ENCODE peak calls at places on chromosomes 4 and X, in nine cellular contexts. M is spleen, A is Peyer's patch, C is ovary, P is body of pancreas, D is prostate gland, I is testis, J is vagina, K is esophagus squamous epithelium. U is an unnamed sample.
A peak's percentile ranks its signal among the peaks of the same experiment; 100 is the strongest.

GRCh38 chrX:102858826-102859627 is 78.0 kb upstream of the RAB40AL start:
- DNase-seq in M (no peak), A (no peak), C (no peak), P (no peak), D (no peak), I (no peak), J (no peak), K (no peak), U (no peak)

GRCh38 chr4:19047481-19047880 is 1025.9 kb upstream of the LCORL start:
- DNase-seq in M (no peak), A (no peak), C (no peak), P (no peak), D (no peak), I (no peak), J (no peak), K (no peak), U (no peak)

GRCh38 chr4:168071304-168071703 is 21.0 kb upstream of the ANXA10 start:
- DNase-seq in M (no peak), A (no peak), C (no peak), P (no peak), D (no peak), I (no peak), J (no peak), K (no peak), U (no peak)

GRCh38 chr4:20248155-20248558 is 3.5 kb upstream of the SLIT2 start:
- DNase-seq in M (no peak), A (no peak), C (no peak), P (no peak), D (no peak), I (no peak), J (no peak), K (no peak), U (no peak)

GRCh38 chrX:67317725-67318124 is 226.1 kb upstream of the AR start:
- DNase-seq in M (no peak), A (no peak), C (no peak), P (no peak), D (no peak), I (no peak), J (no peak), K (no peak), U (no peak)

GRCh38 chr4:86334020-86334750 is 25.7 kb downstream of the MAPK10 start:
- DNase-seq in M (no peak), A (no peak), C (no peak), P (no peak), D (no peak), I (no peak), J (no peak), K (no peak), U (peak; percentile 11)

GRCh38 chr4:113636877-113637276 is 124.7 kb downstream of the CAMK2D start:
- DNase-seq in M (peak; percentile 75), A (peak; percentile 31), C (no peak), P (no peak), D (no peak), I (no peak), J (no peak), K (no peak), U (no peak)

GRCh38 chrX:2965965-2966364 is 36.8 kb upstream of the ARSD start:
- DNase-seq in M (no peak), A (no peak), C (no peak), P (no peak), D (no peak), I (no peak), J (no peak), K (no peak), U (no peak)

GRCh38 chr4:18020145-18020670 is 1.3 kb downstream of the LCORL start:
- DNase-seq in M (no peak), A (peak; percentile 21), C (no peak), P (no peak), D (peak; percentile 10), I (peak; percentile 25), J (no peak), K (no peak), U (peak; percentile 34)

GRCh38 chr4:19961092-19961491 is 290.6 kb upstream of the SLIT2 start:
- DNase-seq in M (no peak), A (no peak), C (no peak), P (no peak), D (no peak), I (no peak), J (no peak), K (no peak), U (no peak)

GRCh38 chrX:2548731-2549423 is 48.1 kb upstream of the DHRSX start:
- DNase-seq in M (no peak), A (no peak), C (no peak), P (no peak), D (no peak), I (no peak), J (no peak), K (no peak), U (no peak)

GRCh38 chr4:183971938-183972490 is 66.9 kb downstream of the STOX2 start:
- DNase-seq in M (no peak), A (no peak), C (no peak), P (no peak), D (no peak), I (no peak), J (no peak), K (no peak), U (no peak)

GRCh38 chr4:112717856-112718255 is 80.9 kb downstream of the LARP7 start:
- DNase-seq in M (no peak), A (no peak), C (no peak), P (no peak), D (no peak), I (no peak), J (no peak), K (no peak), U (no peak)

GRCh38 chrX:37959212-37960021 is 46.9 kb upstream of the SYTL5 start:
- DNase-seq in M (no peak), A (no peak), C (no peak), P (no peak), D (no peak), I (no peak), J (no peak), K (no peak), U (no peak)

GRCh38 chr4:98519268-98519993 is 139.0 kb downstream of the TSPAN5 start:
- DNase-seq in M (no peak), A (no peak), C (peak; percentile 60), P (no peak), D (no peak), I (peak; percentile 70), J (no peak), K (no peak), U (no peak)

GRCh38 chr4:86398187-86398586 is 38.3 kb upstream of the MAPK10 start:
- DNase-seq in M (no peak), A (no peak), C (no peak), P (no peak), D (no peak), I (no peak), J (no peak), K (no peak), U (no peak)

GRCh38 chr4:140976768-140977167 is 156.5 kb downstream of the RNF150 start:
- DNase-seq in M (no peak), A (no peak), C (no peak), P (no peak), D (no peak), I (no peak), J (no peak), K (no peak), U (no peak)

DNA sequence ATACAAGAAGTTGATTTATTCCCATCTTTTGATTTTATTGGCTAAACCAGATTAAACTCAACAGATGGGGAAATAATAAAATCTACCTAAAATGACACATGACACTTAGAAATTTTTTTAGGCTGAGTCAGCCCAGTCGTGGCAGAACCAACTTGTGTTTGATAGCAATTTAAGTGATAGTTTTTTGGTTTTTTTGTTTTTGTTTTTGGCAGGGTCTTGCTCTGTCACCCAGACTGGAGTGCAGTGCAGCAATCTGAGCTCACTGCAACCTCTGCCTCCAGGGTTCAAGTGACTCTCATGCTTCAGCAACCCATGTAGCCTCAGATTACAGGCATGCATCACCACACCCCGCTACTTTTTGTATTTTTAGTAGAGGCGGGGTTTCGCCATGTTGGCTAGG is 370.3 kb upstream of the NOCT start:
- DNase-seq in M (no peak), A (no peak), C (no peak), P (no peak), D (no peak), I (no peak), J (no peak), K (no peak), U (peak; percentile 73)
- TF ChIP-seq CTCF in M (no peak), A (no peak), C (no peak), P (no peak), D (no peak), I (no peak), J (no peak), K (no peak), U (no peak)

DNA sequence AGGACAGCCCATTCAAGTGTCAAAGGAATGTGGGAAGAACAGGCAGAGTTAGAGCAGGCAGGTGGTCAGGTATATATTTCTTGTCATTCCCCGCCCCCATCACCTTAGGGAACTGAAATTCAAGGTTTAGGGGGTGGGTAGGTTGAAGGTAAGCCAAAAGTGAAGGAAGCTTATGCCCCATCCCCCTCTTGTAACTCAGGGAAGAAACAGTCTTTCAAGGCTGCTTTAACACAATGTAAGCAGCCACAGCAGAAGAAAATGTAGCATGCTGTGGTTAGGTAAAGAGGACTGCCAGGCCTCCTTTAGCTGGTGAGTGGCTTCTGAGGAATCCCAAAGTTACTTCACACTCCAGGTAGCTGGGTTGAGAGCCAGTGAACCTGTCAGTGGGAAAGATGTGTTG is 122.3 kb downstream of the RS1 start:
- DNase-seq in M (no peak), A (no peak), C (no peak), P (no peak), D (no peak), I (no peak), J (no peak), K (no peak), U (no peak)
- H3K27ac ChIP-seq in M (no peak overlapping the region), A (no peak overlapping the region), C (no peak overlapping the region), P (no peak overlapping the region), D (no peak overlapping the region), I (no peak overlapping the region), J (no peak overlapping the region), K (no peak overlapping the region), U (no peak overlapping the region)

DNA sequence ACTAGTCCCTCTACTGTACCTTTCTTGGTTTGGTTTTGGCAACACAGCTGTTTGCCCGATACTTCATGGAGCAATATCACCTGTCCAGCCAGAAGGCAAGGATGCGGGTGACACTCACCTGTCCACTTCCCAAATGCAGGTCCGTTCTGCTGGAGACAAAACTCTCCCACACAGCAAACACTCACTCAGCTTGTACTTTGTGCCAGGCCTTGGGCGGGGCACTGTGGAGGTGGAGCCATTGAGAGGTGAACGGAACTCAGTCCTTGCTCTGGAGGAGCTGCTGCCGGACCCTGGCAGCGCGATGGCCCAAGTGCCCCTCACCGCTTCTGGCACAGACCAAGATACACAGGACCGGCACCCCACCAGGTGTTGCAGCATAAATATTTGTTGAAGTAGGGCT is 15.3 kb upstream of the HMGB3 start:
- DNase-seq in M (no peak), A (no peak), C (no peak), P (no peak), D (no peak), I (no peak), J (no peak), K (no peak), U (peak; percentile 33)
- TF ChIP-seq POLR2A in M (no peak), A (peak; percentile 20), C (no peak), P (no peak), D (no peak), I (no peak), J (no peak), K (no peak), U (no peak)

DNA sequence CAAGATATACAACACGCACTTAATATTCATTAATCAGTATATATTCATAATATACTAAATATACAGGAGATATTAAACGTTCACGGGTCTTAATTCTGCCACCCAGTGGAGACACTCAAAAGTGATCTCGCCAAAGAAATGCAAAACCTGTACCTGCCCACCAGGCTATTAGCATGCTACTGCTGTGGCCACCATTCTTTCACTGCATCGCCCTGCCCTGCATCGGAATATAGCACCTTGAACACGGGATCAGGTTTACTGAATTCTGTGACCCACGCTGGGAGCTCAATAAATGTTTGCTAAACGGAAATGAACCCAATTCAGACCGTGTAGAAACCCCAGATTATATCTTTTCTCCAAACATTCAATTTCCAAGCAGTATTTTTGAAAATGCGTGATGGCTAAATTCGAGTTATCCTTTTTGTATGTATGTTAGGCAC is 840 bp upstream of the CLCN3 start:
- DNase-seq in M (peak; percentile 80), A (peak; percentile 75), C (peak; percentile 17), P (peak; percentile 64), D (peak; percentile 72), I (peak; percentile 79), J (peak; percentile 89), K (no peak), U (peak; percentile 57)
- TF ChIP-seq CTCF in M (peak; percentile 57), A (peak; percentile 74), C (peak; percentile 47), P (peak; percentile 83), D (peak; percentile 77), I (peak; percentile 79), J (peak; percentile 14), K (peak; percentile 67), U (no peak)

U was measured in thyroid gland.